ENCODE peak calls at places on chromosomes 13 and 19, in seven cellular contexts. F is transverse colon, S is breast epithelium, A is uterus, L is tibial nerve, Q is stomach, P is A549. E is an unnamed sample.

GRCh38 chr19:23070353-23070781 is 46.5 kb upstream of the ZNF730 start:
- DNase-seq in F (peak; percentile 11), S (peak; percentile 28), A (peak; percentile 26), L (no peak), Q (no peak), P (no peak), E (no peak)

GRCh38 chr19:50315773-50316448 is 13.3 kb downstream of the KCNC3 start:
- DNase-seq in F (no peak), S (no peak), A (no peak), L (no peak), Q (no peak), P (peak; percentile 68), E (peak; percentile 47)

GRCh38 chr19:14337510-14337909 is 43.7 kb upstream of the ADGRE5 start:
- DNase-seq in F (peak; percentile 76), S (no peak), A (no peak), L (no peak), Q (peak; percentile 61), P (peak; percentile 34), E (no peak)

GRCh38 chr13:110882972-110883371 is 31.9 kb downstream of the ANKRD10 start:
- DNase-seq in F (no peak), S (no peak), A (no peak), L (no peak), Q (no peak), P (no peak), E (no peak)

GRCh38 chr13:60335531-60335930 is 61.5 kb upstream of the TDRD3 start:
- DNase-seq in F (no peak), S (no peak), A (no peak), L (no peak), Q (no peak), P (no peak), E (no peak)

GRCh38 chr19:23260956-23261355 is 10.8 kb upstream of the ZNF724 start:
- DNase-seq in F (no peak), S (no peak), A (no peak), L (no peak), Q (no peak), P (no peak), E (no peak)

GRCh38 chr19:41753159-41753558 is 2.2 kb upstream of the CEACAM6 start:
- DNase-seq in F (peak; percentile 83), S (peak; percentile 44), A (no peak), L (peak; percentile 7), Q (peak; percentile 78), P (peak; percentile 74), E (peak; percentile 54)

GRCh38 chr13:31008400-31009115 is 76.1 kb downstream of the TEX26 start:
- DNase-seq in F (no peak), S (no peak), A (no peak), L (no peak), Q (no peak), P (no peak), E (no peak)

GRCh38 chr13:70189981-70190380 is 81.7 kb upstream of the KLHL1 start:
- DNase-seq in F (no peak), S (no peak), A (no peak), L (no peak), Q (no peak), P (no peak), E (no peak)

GRCh38 chr19:47512183-47512947 is 2.5 kb downstream of the NAPA start:
- DNase-seq in F (peak; percentile 77), S (peak; percentile 78), A (peak; percentile 68), L (peak; percentile 63), Q (peak; percentile 83), P (no peak), E (peak; percentile 57)

GRCh38 chr13:29110003-29110402 is 289.9 kb downstream of the MTUS2 start:
- DNase-seq in F (no peak), S (no peak), A (no peak), L (no peak), Q (no peak), P (no peak), E (no peak)

GRCh38 chr13:28494861-28495585 is at the start of gene FLT1:
- DNase-seq in F (no peak), S (no peak), A (peak; percentile 63), L (no peak), Q (peak; percentile 27), P (no peak), E (peak; percentile 36)

GRCh38 chr13:70405266-70405665 is 297.0 kb upstream of the KLHL1 start:
- DNase-seq in F (no peak), S (no peak), A (no peak), L (no peak), Q (no peak), P (no peak), E (no peak)

GRCh38 chr19:4896372-4896771 is 6.3 kb downstream of the ARRDC5 start:
- DNase-seq in F (no peak), S (no peak), A (no peak), L (no peak), Q (peak; percentile 46), P (no peak), E (no peak)

GRCh38 chr19:913080-913748 is at the start of gene R3HDM4:
- DNase-seq in F (peak; percentile 89), S (peak; percentile 76), A (peak; percentile 70), L (peak; percentile 67), Q (peak; percentile 86), P (peak; percentile 61), E (peak; percentile 78)
- TF ChIP-seq POLR2A in F (peak; percentile 54), S (no peak), A (peak; percentile 47), L (no peak), Q (no peak), P (peak; percentile 38), E (no peak)

DNA sequence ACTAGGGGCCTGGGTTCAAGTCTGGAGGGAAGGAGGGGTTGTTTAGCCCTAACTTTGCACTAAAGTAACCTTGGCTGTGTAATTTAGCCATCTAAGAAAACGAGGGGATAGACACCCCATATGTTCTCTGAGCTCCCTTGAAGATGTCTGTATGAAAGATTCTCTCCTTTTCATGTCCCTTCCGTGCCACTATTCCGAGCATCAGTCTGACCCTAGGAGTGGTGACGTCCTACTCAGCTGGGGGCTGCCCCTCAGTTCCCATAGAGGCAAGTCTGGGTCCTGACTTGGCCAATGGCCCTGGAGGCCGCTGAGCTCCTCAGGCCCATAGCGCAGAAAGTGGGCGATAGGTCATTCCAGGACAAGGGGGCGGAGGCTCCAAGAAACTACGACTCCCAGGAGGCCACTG is 790 bp upstream of the WDFY2 start:
- DNase-seq in F (no peak), S (no peak), A (no peak), L (peak; percentile 8), Q (no peak), P (no peak), E (no peak)
- TF ChIP-seq POLR2A in F (no peak), S (no peak), A (no peak), L (no peak), Q (no peak), P (no peak), E (no peak)

DNA sequence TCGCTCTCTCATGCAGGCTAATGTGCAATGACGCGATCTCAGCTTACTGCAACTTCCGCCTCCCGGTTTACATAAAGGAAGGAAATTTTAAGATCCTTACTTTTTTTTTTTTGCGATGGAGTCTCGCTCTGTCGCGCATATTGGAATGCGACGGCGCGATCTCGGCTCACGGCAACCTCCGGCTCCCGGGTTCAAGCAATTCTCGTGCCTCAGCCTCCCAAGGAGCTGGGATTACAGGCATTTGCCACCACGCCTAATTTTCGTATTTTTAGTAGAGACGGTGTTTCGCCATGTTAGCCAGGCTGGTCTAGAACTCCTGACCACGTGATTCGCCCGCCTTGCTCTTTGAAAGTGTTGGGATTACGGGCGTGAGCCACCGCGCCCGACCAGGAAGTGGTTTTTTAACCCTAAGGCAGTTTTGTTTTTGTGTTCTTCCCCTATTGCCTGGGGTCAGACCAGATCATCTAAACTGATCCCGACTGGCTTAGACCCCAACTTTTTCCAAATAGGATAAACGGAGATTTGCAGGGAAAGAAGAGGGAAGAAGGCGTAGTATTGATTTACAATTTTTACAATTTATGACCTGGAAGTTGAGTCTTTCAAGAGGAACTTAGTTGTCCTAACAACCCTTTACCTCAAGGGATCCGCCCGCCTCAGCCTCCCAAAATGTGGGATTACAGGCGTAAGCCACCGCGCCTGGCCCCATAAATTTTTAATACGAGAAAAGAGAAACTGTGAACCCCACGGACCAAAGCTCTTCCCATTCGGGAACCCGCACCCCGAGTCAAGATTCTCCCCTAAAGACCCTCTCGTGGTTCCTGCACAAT is 142.0 kb downstream of the ZNF737 start:
- DNase-seq in F (peak; percentile 44), S (peak; percentile 54), A (peak; percentile 54), L (peak; percentile 61), Q (peak; percentile 56), P (no peak), E (peak; percentile 68)
- TF ChIP-seq POLR2A in F (no peak), S (no peak), A (no peak), L (no peak), Q (no peak), P (no peak), E (peak; percentile 24)

DNA sequence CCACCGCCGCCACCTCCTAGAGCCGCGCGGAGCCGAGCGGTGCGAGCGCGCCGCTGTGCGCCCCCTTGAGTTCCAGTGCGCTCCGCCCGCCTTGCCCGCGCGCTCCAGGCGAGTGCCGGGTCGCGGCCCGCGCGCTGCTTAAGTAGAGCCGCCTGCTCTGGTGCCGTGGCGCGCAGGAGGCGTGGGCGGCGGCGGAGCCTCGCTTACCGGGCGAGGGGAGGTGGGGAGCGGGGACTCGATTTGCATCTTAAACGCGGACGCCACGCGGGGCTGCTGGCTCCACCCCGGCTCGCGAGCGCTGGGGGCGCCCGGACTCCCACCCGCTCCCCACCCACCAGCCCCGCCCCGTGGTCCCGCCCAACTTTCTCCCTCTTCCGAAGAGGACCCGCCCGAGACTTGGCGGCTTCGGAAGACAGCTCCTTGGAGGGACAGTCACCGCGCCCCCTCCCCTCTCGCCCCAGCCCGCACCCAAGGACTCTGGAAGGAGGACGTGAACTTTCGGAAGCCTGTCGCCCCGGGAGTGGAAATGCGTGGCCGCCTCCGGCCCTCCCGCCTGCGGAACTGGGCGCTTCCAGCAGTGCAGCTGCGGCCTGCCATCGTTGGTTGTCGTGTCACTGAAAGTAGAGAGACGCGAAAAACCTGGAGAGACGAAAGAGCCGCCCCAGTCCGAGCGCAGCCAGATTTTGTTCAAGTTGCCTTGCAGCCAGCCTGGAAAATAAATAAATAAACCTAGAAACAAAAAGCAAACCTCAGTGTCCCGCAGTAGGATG is at the start of gene KCTD12:
- DNase-seq in F (peak; percentile 81), S (peak; percentile 74), A (peak; percentile 89), L (peak; percentile 78), Q (peak; percentile 76), P (peak; percentile 14), E (peak; percentile 87)
- TF ChIP-seq POLR2A in F (peak; percentile 67), S (no peak), A (peak; percentile 91), L (peak; percentile 94), Q (no peak), P (peak; percentile 36), E (no peak)

GRCh38 chr19:17215125-17215971 is at the start of gene USE1:
- DNase-seq in F (peak; percentile 93), S (peak; percentile 91), A (peak; percentile 91), L (peak; percentile 86), Q (peak; percentile 93), P (peak; percentile 76), E (peak; percentile 93)
- TF ChIP-seq POLR2A in F (peak; percentile 80), S (peak; percentile 21), A (no peak), L (peak; percentile 9), Q (no peak), P (peak; percentile 66), E (no peak)

E was measured in thyroid gland.